ENCODE peak calls at places on chromosomes 1 and 21, in six cellular contexts. One of them, this sample, is unnamed.
A peak's percentile ranks its signal among the peaks of the same experiment; 100 is the strongest.

GRCh38 chr1:71438626-71439025 is 357.8 kb upstream of the ZRANB2 start:
- DNase-seq in small intestine: no peak
- DNase-seq in effector memory CD4-positive, alpha-beta T cell: no peak
- DNase-seq in CD8-positive, alpha-beta memory T cell: no peak
- DNase-seq in Panc1: no peak
- DNase-seq in heart left ventricle: no peak
- DNase-seq in this sample: no peak

GRCh38 chr1:115239148-115239820 is 98.8 kb downstream of the NGF start:
- DNase-seq in small intestine: no peak
- DNase-seq in effector memory CD4-positive, alpha-beta T cell: no peak
- DNase-seq in CD8-positive, alpha-beta memory T cell: no peak
- DNase-seq in Panc1: no peak
- DNase-seq in heart left ventricle: no peak
- DNase-seq in this sample: no peak

GRCh38 chr1:15941899-15942660 is 33.8 kb downstream of the ZBTB17 start:
- DNase-seq in small intestine: no peak
- DNase-seq in effector memory CD4-positive, alpha-beta T cell: no peak
- DNase-seq in CD8-positive, alpha-beta memory T cell: no peak
- DNase-seq in Panc1: no peak
- DNase-seq in heart left ventricle: no peak
- DNase-seq in this sample: no peak

GRCh38 chr1:45846931-45847330 is 43.5 kb downstream of the MAST2 start:
- DNase-seq in small intestine: no peak
- DNase-seq in effector memory CD4-positive, alpha-beta T cell: no peak
- DNase-seq in CD8-positive, alpha-beta memory T cell: no peak
- DNase-seq in Panc1: no peak
- DNase-seq in heart left ventricle: no peak
- DNase-seq in this sample: no peak

GRCh38 chr1:245609354-245609753 is 454.6 kb downstream of the KIF26B start:
- DNase-seq in small intestine: peak; percentile 3
- DNase-seq in effector memory CD4-positive, alpha-beta T cell: no peak
- DNase-seq in CD8-positive, alpha-beta memory T cell: no peak
- DNase-seq in Panc1: no peak
- DNase-seq in heart left ventricle: no peak
- DNase-seq in this sample: no peak

GRCh38 chr1:40583980-40584379 is 52.5 kb downstream of the ZNF684 start:
- DNase-seq in small intestine: no peak
- DNase-seq in effector memory CD4-positive, alpha-beta T cell: no peak
- DNase-seq in CD8-positive, alpha-beta memory T cell: no peak
- DNase-seq in Panc1: no peak
- DNase-seq in heart left ventricle: no peak
- DNase-seq in this sample: no peak

GRCh38 chr21:45959182-45959581 is 22.4 kb upstream of the COL6A1 start:
- DNase-seq in small intestine: no peak
- DNase-seq in effector memory CD4-positive, alpha-beta T cell: no peak
- DNase-seq in CD8-positive, alpha-beta memory T cell: no peak
- DNase-seq in Panc1: no peak
- DNase-seq in heart left ventricle: no peak
- DNase-seq in this sample: no peak

GRCh38 chr1:8055973-8056372 is 29.9 kb upstream of the ERRFI1 start:
- DNase-seq in small intestine: no peak
- DNase-seq in effector memory CD4-positive, alpha-beta T cell: no peak
- DNase-seq in CD8-positive, alpha-beta memory T cell: no peak
- DNase-seq in Panc1: no peak
- DNase-seq in heart left ventricle: no peak
- DNase-seq in this sample: no peak

GRCh38 chr1:115669002-115669673 is 27.4 kb downstream of the VANGL1 start:
- DNase-seq in small intestine: no peak
- DNase-seq in effector memory CD4-positive, alpha-beta T cell: no peak
- DNase-seq in CD8-positive, alpha-beta memory T cell: no peak
- DNase-seq in Panc1: no peak
- DNase-seq in heart left ventricle: no peak
- DNase-seq in this sample: no peak

GRCh38 chr1:235098991-235099390 is 29.6 kb downstream of the TOMM20 start:
- DNase-seq in small intestine: no peak
- DNase-seq in effector memory CD4-positive, alpha-beta T cell: no peak
- DNase-seq in CD8-positive, alpha-beta memory T cell: no peak
- DNase-seq in Panc1: no peak
- DNase-seq in heart left ventricle: no peak
- DNase-seq in this sample: no peak

GRCh38 chr1:70459502-70460225 is 48.6 kb downstream of the CTH start:
- DNase-seq in small intestine: no peak
- DNase-seq in effector memory CD4-positive, alpha-beta T cell: no peak
- DNase-seq in CD8-positive, alpha-beta memory T cell: no peak
- DNase-seq in Panc1: no peak
- DNase-seq in heart left ventricle: no peak
- DNase-seq in this sample: no peak

GRCh38 chr1:194787001-194787400 is 1600.6 kb upstream of the B3GALT2 start:
- DNase-seq in small intestine: no peak
- DNase-seq in effector memory CD4-positive, alpha-beta T cell: no peak
- DNase-seq in CD8-positive, alpha-beta memory T cell: no peak
- DNase-seq in Panc1: no peak
- DNase-seq in heart left ventricle: no peak
- DNase-seq in this sample: no peak

GRCh38 chr21:22842875-22843274 is 1844.7 kb downstream of the NCAM2 start:
- DNase-seq in small intestine: no peak
- DNase-seq in effector memory CD4-positive, alpha-beta T cell: no peak
- DNase-seq in CD8-positive, alpha-beta memory T cell: no peak
- DNase-seq in Panc1: no peak
- DNase-seq in heart left ventricle: no peak
- DNase-seq in this sample: no peak

GRCh38 chr1:192104852-192105251 is 53.4 kb upstream of the RGS18 start:
- DNase-seq in small intestine: no peak
- DNase-seq in effector memory CD4-positive, alpha-beta T cell: no peak
- DNase-seq in CD8-positive, alpha-beta memory T cell: no peak
- DNase-seq in Panc1: no peak
- DNase-seq in heart left ventricle: no peak
- DNase-seq in this sample: no peak

GRCh38 chr1:171251741-171252300 is 3.5 kb downstream of the FMO1 start:
- DNase-seq in small intestine: peak; percentile 32
- DNase-seq in effector memory CD4-positive, alpha-beta T cell: no peak
- DNase-seq in CD8-positive, alpha-beta memory T cell: no peak
- DNase-seq in Panc1: no peak
- DNase-seq in heart left ventricle: no peak
- DNase-seq in this sample: peak; percentile 25

GRCh38 chr1:39980555-39981313 is 25.8 kb downstream of the MFSD2A start:
- DNase-seq in small intestine: peak; percentile 89
- DNase-seq in effector memory CD4-positive, alpha-beta T cell: no peak
- DNase-seq in CD8-positive, alpha-beta memory T cell: no peak
- DNase-seq in Panc1: no peak
- DNase-seq in heart left ventricle: no peak
- DNase-seq in this sample: no peak

GRCh38 chr1:168991667-168992475 is 114.6 kb upstream of the ATP1B1 start:
- DNase-seq in small intestine: no peak
- DNase-seq in effector memory CD4-positive, alpha-beta T cell: no peak
- DNase-seq in CD8-positive, alpha-beta memory T cell: no peak
- DNase-seq in Panc1: no peak
- DNase-seq in heart left ventricle: no peak
- DNase-seq in this sample: peak; percentile 48

GRCh38 chr1:170664828-170665617 is 1.1 kb downstream of the PRRX1 start:
- DNase-seq in small intestine: peak; percentile 1
- DNase-seq in effector memory CD4-positive, alpha-beta T cell: no peak
- DNase-seq in CD8-positive, alpha-beta memory T cell: no peak
- DNase-seq in Panc1: no peak
- DNase-seq in heart left ventricle: no peak
- DNase-seq in this sample: no peak

GRCh38 chr1:159009287-159009686 is 420 bp upstream of the IFI16 start:
- DNase-seq in small intestine: no peak
- DNase-seq in effector memory CD4-positive, alpha-beta T cell: no peak
- DNase-seq in CD8-positive, alpha-beta memory T cell: no peak
- DNase-seq in Panc1: no peak
- DNase-seq in heart left ventricle: no peak
- DNase-seq in this sample: no peak

GRCh38 chr1:3370856-3371703 is 83.4 kb upstream of the ARHGEF16 start:
- DNase-seq in small intestine: no peak
- DNase-seq in effector memory CD4-positive, alpha-beta T cell: no peak
- DNase-seq in CD8-positive, alpha-beta memory T cell: no peak
- DNase-seq in Panc1: no peak
- DNase-seq in heart left ventricle: no peak
- DNase-seq in this sample: no peak

GRCh38 chr1:147769107-147769506 is 8.7 kb upstream of the GJA5 start:
- DNase-seq in small intestine: no peak
- DNase-seq in effector memory CD4-positive, alpha-beta T cell: no peak
- DNase-seq in CD8-positive, alpha-beta memory T cell: no peak
- DNase-seq in Panc1: no peak
- DNase-seq in heart left ventricle: no peak
- DNase-seq in this sample: no peak

GRCh38 chr1:99737016-99737415 is 29.4 kb downstream of the FRRS1 start:
- DNase-seq in small intestine: peak; percentile 23
- DNase-seq in effector memory CD4-positive, alpha-beta T cell: no peak
- DNase-seq in CD8-positive, alpha-beta memory T cell: no peak
- DNase-seq in Panc1: no peak
- DNase-seq in heart left ventricle: peak; percentile 24
- DNase-seq in this sample: no peak

GRCh38 chr1:63955746-63956145 is 181.9 kb downstream of the ROR1 start:
- DNase-seq in small intestine: no peak
- DNase-seq in effector memory CD4-positive, alpha-beta T cell: no peak
- DNase-seq in CD8-positive, alpha-beta memory T cell: no peak
- DNase-seq in Panc1: no peak
- DNase-seq in heart left ventricle: no peak
- DNase-seq in this sample: no peak

GRCh38 chr1:221045842-221046831 is 166.9 kb downstream of the HLX start:
- DNase-seq in small intestine: no peak
- DNase-seq in effector memory CD4-positive, alpha-beta T cell: no peak
- DNase-seq in CD8-positive, alpha-beta memory T cell: no peak
- DNase-seq in Panc1: peak; percentile 12
- DNase-seq in heart left ventricle: no peak
- DNase-seq in this sample: no peak

GRCh38 chr1:182962554-182963115 is 9.7 kb upstream of the SHCBP1L start:
- DNase-seq in small intestine: peak; percentile 79
- DNase-seq in effector memory CD4-positive, alpha-beta T cell: no peak
- DNase-seq in CD8-positive, alpha-beta memory T cell: peak; percentile 8
- DNase-seq in Panc1: peak; percentile 68
- DNase-seq in heart left ventricle: peak; percentile 69
- DNase-seq in this sample: no peak

GRCh38 chr1:11358991-11359390 is 86.0 kb downstream of the UBIAD1 start:
- DNase-seq in small intestine: no peak
- DNase-seq in effector memory CD4-positive, alpha-beta T cell: no peak
- DNase-seq in CD8-positive, alpha-beta memory T cell: no peak
- DNase-seq in Panc1: no peak
- DNase-seq in heart left ventricle: no peak
- DNase-seq in this sample: no peak

GRCh38 chr1:7856345-7856744 is 3.5 kb upstream of the UTS2 start:
- DNase-seq in small intestine: no peak
- DNase-seq in effector memory CD4-positive, alpha-beta T cell: no peak
- DNase-seq in CD8-positive, alpha-beta memory T cell: no peak
- DNase-seq in Panc1: no peak
- DNase-seq in heart left ventricle: no peak
- DNase-seq in this sample: no peak

GRCh38 chr1:27936370-27936769 is 1.6 kb downstream of the SMPDL3B start:
- DNase-seq in small intestine: no peak
- DNase-seq in effector memory CD4-positive, alpha-beta T cell: no peak
- DNase-seq in CD8-positive, alpha-beta memory T cell: no peak
- DNase-seq in Panc1: no peak
- DNase-seq in heart left ventricle: no peak
- DNase-seq in this sample: no peak

GRCh38 chr1:27938488-27938887 is 3.7 kb downstream of the SMPDL3B start:
- DNase-seq in small intestine: no peak
- DNase-seq in effector memory CD4-positive, alpha-beta T cell: no peak
- DNase-seq in CD8-positive, alpha-beta memory T cell: no peak
- DNase-seq in Panc1: no peak
- DNase-seq in heart left ventricle: no peak
- DNase-seq in this sample: no peak

GRCh38 chr1:27937524-27937836 is 2.7 kb downstream of the SMPDL3B start:
- DNase-seq in small intestine: no peak
- DNase-seq in effector memory CD4-positive, alpha-beta T cell: no peak
- DNase-seq in CD8-positive, alpha-beta memory T cell: no peak
- DNase-seq in Panc1: no peak
- DNase-seq in heart left ventricle: no peak
- DNase-seq in this sample: no peak

GRCh38 chr1:27934818-27935549 is at the start of gene SMPDL3B:
- DNase-seq in small intestine: peak; percentile 91
- DNase-seq in effector memory CD4-positive, alpha-beta T cell: no peak
- DNase-seq in CD8-positive, alpha-beta memory T cell: no peak
- DNase-seq in Panc1: no peak
- DNase-seq in heart left ventricle: no peak
- DNase-seq in this sample: no peak

GRCh38 chr1:27935721-27936120 is 921 bp downstream of the SMPDL3B start:
- DNase-seq in small intestine: peak; percentile 18
- DNase-seq in effector memory CD4-positive, alpha-beta T cell: no peak
- DNase-seq in CD8-positive, alpha-beta memory T cell: no peak
- DNase-seq in Panc1: no peak
- DNase-seq in heart left ventricle: no peak
- DNase-seq in this sample: no peak
- H3K4me3 ChIP-seq in small intestine: no peak overlapping the region
- H3K4me3 ChIP-seq in effector memory CD4-positive, alpha-beta T cell: no peak overlapping the region
- H3K4me3 ChIP-seq in CD8-positive, alpha-beta memory T cell: no peak overlapping the region
- H3K4me3 ChIP-seq in Panc1: no peak overlapping the region
- H3K4me3 ChIP-seq in heart left ventricle: no peak overlapping the region
- H3K4me3 ChIP-seq in this sample: no peak overlapping the region

DNA sequence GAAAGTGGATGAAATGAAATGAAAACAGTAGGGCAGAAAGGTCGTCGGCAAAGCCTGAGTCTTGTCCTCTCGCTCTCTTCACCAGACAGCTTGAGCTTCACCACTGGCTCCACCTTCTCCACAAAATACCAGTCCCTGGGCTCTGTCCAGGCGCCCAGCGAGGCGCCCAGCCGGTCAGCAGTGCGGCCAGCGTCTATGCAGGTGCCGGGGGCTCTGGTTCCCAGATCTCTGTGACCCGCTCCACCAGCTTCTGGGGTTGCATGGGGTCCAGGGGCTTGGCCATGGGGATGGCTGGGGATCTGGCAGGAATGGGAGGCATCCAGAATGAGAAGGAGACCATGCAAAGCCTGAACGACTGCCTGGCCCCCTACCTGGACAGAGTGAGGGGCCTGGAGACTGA is 600.5 kb upstream of the ZP4 start:
- DNase-seq in small intestine: no peak
- DNase-seq in effector memory CD4-positive, alpha-beta T cell: no peak
- DNase-seq in CD8-positive, alpha-beta memory T cell: no peak
- DNase-seq in Panc1: no peak
- DNase-seq in heart left ventricle: no peak
- DNase-seq in this sample: no peak
- H3K9me3 ChIP-seq in small intestine: no peaks in the 10 kb centered on the region
- H3K9me3 ChIP-seq in effector memory CD4-positive, alpha-beta T cell: peaks cover 3% of the 10 kb centered on the region
- H3K9me3 ChIP-seq in CD8-positive, alpha-beta memory T cell: no peaks in the 10 kb centered on the region
- H3K9me3 ChIP-seq in Panc1: no peaks in the 10 kb centered on the region
- H3K9me3 ChIP-seq in heart left ventricle: no peaks in the 10 kb centered on the region
- H3K9me3 ChIP-seq in this sample: peaks cover 7% of the 10 kb centered on the region

GRCh38 chr1:94721240-94721639 is 98.9 kb upstream of the SLC44A3 start:
- DNase-seq in small intestine: no peak
- DNase-seq in effector memory CD4-positive, alpha-beta T cell: no peak
- DNase-seq in CD8-positive, alpha-beta memory T cell: no peak
- DNase-seq in Panc1: no peak
- DNase-seq in heart left ventricle: no peak
- DNase-seq in this sample: no peak
- H3K4me1 ChIP-seq in small intestine: no peaks in the 10 kb centered on the region
- H3K4me1 ChIP-seq in effector memory CD4-positive, alpha-beta T cell: no peaks in the 10 kb centered on the region
- H3K4me1 ChIP-seq in CD8-positive, alpha-beta memory T cell: no peaks in the 10 kb centered on the region
- H3K4me1 ChIP-seq in Panc1: no peaks in the 10 kb centered on the region
- H3K4me1 ChIP-seq in heart left ventricle: no peaks in the 10 kb centered on the region
- H3K4me1 ChIP-seq in this sample: no peaks in the 10 kb centered on the region

DNA sequence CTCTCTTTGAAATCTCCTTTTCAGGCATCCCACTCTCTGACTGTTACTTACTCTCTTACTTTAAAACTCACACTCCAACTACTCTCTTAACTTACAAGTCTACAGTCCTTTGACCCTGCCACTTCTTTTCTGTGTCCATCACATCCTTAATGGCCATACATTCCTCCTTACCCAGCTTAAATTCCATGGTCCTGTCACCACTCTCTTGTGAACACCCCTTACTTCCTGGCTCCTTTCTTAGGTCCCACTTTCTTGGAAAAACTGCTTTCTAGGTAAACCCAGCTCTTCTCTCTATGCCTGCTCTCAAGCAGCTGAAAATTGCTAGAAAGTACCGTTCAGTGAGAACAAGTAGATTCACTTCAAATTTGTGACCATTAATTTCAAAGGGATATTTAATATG is 109.1 kb downstream of the OLFML2B start:
- DNase-seq in small intestine: no peak
- DNase-seq in effector memory CD4-positive, alpha-beta T cell: no peak
- DNase-seq in CD8-positive, alpha-beta memory T cell: no peak
- DNase-seq in Panc1: no peak
- DNase-seq in heart left ventricle: no peak
- DNase-seq in this sample: no peak
- H3K4me3 ChIP-seq in small intestine: no peak overlapping the region
- H3K4me3 ChIP-seq in effector memory CD4-positive, alpha-beta T cell: no peak overlapping the region
- H3K4me3 ChIP-seq in CD8-positive, alpha-beta memory T cell: no peak overlapping the region
- H3K4me3 ChIP-seq in Panc1: no peak overlapping the region
- H3K4me3 ChIP-seq in heart left ventricle: no peak overlapping the region
- H3K4me3 ChIP-seq in this sample: no peak overlapping the region